ENCODE peak calls at places on chromosome 15, in seven cellular contexts. N is IMR-90; R is activated CD8-positive, alpha-beta memory T cell treated with anti-CD3 and anti-CD28 coated beads for 48 hours; S is mesothelial cell of epicardium; E is WTC11; K is BJ; P is hepatocyte. A is an unnamed sample.

GRCh38 chr15:59349715-59350420 is 22.8 kb downstream of the MYO1E start:
- DNase-seq in N (peak), R (no peak), S (no peak), E (no peak), K (peak), P (peak), A (peak)

GRCh38 chr15:58582150-58582549 is 150.4 kb downstream of the LIPC start:
- DNase-seq in N (no peak), R (no peak), S (no peak), E (no peak), K (no peak), P (no peak), A (no peak)

GRCh38 chr15:82890338-82891024 is 62.0 kb downstream of the HOMER2 start:
- DNase-seq in N (peak), R (no peak), S (no peak), E (no peak), K (no peak), P (no peak), A (no peak)

GRCh38 chr15:98025237-98025636 is 64.7 kb downstream of the ARRDC4 start:
- DNase-seq in N (peak), R (no peak), S (no peak), E (no peak), K (peak), P (no peak), A (no peak)

GRCh38 chr15:101017935-101018849 is 99.0 kb downstream of the LRRK1 start:
- DNase-seq in N (peak), R (no peak), S (no peak), E (no peak), K (no peak), P (no peak), A (no peak)

GRCh38 chr15:96330064-96330449 is 443 bp upstream of the NR2F2 start:
- DNase-seq in N (peak), R (no peak), S (no peak), E (peak), K (no peak), P (no peak), A (no peak)

GRCh38 chr15:76140069-76140454 is 80.3 kb downstream of the TMEM266 start:
- DNase-seq in N (no peak), R (no peak), S (no peak), E (peak), K (no peak), P (no peak), A (no peak)

GRCh38 chr15:81544385-81544784 is 170.4 kb upstream of the TMC3 start:
- DNase-seq in N (no peak), R (no peak), S (no peak), E (no peak), K (no peak), P (no peak), A (no peak)

GRCh38 chr15:51161491-51162260 is 67.0 kb upstream of the TNFAIP8L3 start:
- DNase-seq in N (no peak), R (no peak), S (no peak), E (no peak), K (no peak), P (no peak), A (no peak)

GRCh38 chr15:48928877-48929538 is 34.7 kb downstream of the SHC4 start:
- DNase-seq in N (peak), R (peak), S (no peak), E (no peak), K (no peak), P (no peak), A (no peak)

GRCh38 chr15:72826611-72827010 is 43.1 kb upstream of the ADPGK start:
- DNase-seq in N (no peak), R (no peak), S (no peak), E (no peak), K (no peak), P (no peak), A (no peak)

GRCh38 chr15:40238927-40239591 is at the start of gene PAK6:
- DNase-seq in N (peak), R (no peak), S (no peak), E (peak), K (no peak), P (peak), A (no peak)

GRCh38 chr15:29105151-29105785 is 164.4 kb downstream of the NSMCE3 start:
- DNase-seq in N (no peak), R (no peak), S (no peak), E (no peak), K (no peak), P (no peak), A (no peak)

GRCh38 chr15:80121546-80121945 is 31.3 kb upstream of the FAH start:
- DNase-seq in N (no peak), R (no peak), S (no peak), E (no peak), K (no peak), P (no peak), A (no peak)

GRCh38 chr15:74836846-74837245 is 6.1 kb downstream of the ULK3 start:
- DNase-seq in N (no peak), R (no peak), S (no peak), E (no peak), K (no peak), P (no peak), A (no peak)

GRCh38 chr15:90037961-90038633 is 37.0 kb downstream of the ZNF710 start:
- DNase-seq in N (peak), R (no peak), S (no peak), E (no peak), K (no peak), P (peak), A (no peak)

GRCh38 chr15:52180196-52180835 is 10.9 kb downstream of the GNB5 start:
- DNase-seq in N (no peak), R (no peak), S (no peak), E (no peak), K (no peak), P (no peak), A (no peak)

GRCh38 chr15:73886717-73887345 is 13.5 kb downstream of the TBC1D21 start:
- DNase-seq in N (no peak), R (no peak), S (no peak), E (no peak), K (no peak), P (no peak), A (no peak)

GRCh38 chr15:38187646-38188313 is 64.9 kb upstream of the SPRED1 start:
- DNase-seq in N (peak), R (no peak), S (no peak), E (no peak), K (no peak), P (no peak), A (no peak)

GRCh38 chr15:63884953-63885352 is 51.2 kb upstream of the HERC1 start:
- DNase-seq in N (no peak), R (no peak), S (no peak), E (no peak), K (no peak), P (no peak), A (no peak)

GRCh38 chr15:69820819-69821218 is 276.9 kb downstream of the TLE3 start:
- DNase-seq in N (peak), R (no peak), S (no peak), E (peak), K (no peak), P (peak), A (no peak)

GRCh38 chr15:75693501-75694240 is 19.0 kb downstream of the CSPG4 start:
- DNase-seq in N (peak), R (no peak), S (no peak), E (no peak), K (no peak), P (no peak), A (no peak)